ENCODE peak calls at places on chromosomes 12 and 14, in four cellular contexts. A is transverse colon, O is esophagus muscularis mucosa, H is A549. L is an unnamed sample.

GRCh38 chr12:102911320-102911719 is 5.7 kb downstream of the PAH start:
- DNase-seq in A (no peak), O (no peak), H (no peak), L (no peak)

GRCh38 chr14:51073751-51074150 is 21.2 kb downstream of the TRIM9 start:
- DNase-seq in A (no peak), O (no peak), H (no peak), L (no peak)

GRCh38 chr12:607541-608001 is 55.7 kb downstream of the NINJ2 start:
- DNase-seq in A (no peak), O (no peak), H (no peak), L (no peak)

GRCh38 chr12:131460516-131460915 is 250.4 kb upstream of the SFSWAP start:
- DNase-seq in A (no peak), O (no peak), H (no peak), L (no peak)

GRCh38 chr12:52351196-52352059 is 15.9 kb downstream of the KRT85 start:
- DNase-seq in A (no peak), O (no peak), H (no peak), L (no peak)

GRCh38 chr14:23575086-23575485 is 3.5 kb downstream of the JPH4 start:
- DNase-seq in A (no peak), O (no peak), H (no peak), L (no peak)

GRCh38 chr12:18171571-18171970 is 81.6 kb upstream of the RERGL start:
- DNase-seq in A (no peak), O (no peak), H (no peak), L (no peak)

GRCh38 chr14:60561845-60562746 is 53.1 kb downstream of the SIX6 start:
- DNase-seq in A (peak), O (no peak), H (peak), L (peak)

GRCh38 chr12:70661762-70662161 is 24.5 kb upstream of the PTPRB start:
- DNase-seq in A (no peak), O (no peak), H (no peak), L (no peak)

GRCh38 chr12:54934419-54934818 is 50.1 kb downstream of the TESPA1 start:
- DNase-seq in A (no peak), O (no peak), H (no peak), L (no peak)

GRCh38 chr12:9787340-9787737 is 26.6 kb upstream of the CD69 start:
- DNase-seq in A (no peak), O (no peak), H (no peak), L (peak)

GRCh38 chr12:110224379-110225304 is 56.4 kb upstream of the ATP2A2 start:
- DNase-seq in A (no peak), O (no peak), H (peak), L (peak)

GRCh38 chr14:92976268-92976667 is 53.3 kb downstream of the CHGA start:
- DNase-seq in A (no peak), O (no peak), H (no peak), L (no peak)

GRCh38 chr12:112198120-112198733 is 72.9 kb downstream of the TRAFD1 start:
- DNase-seq in A (peak), O (no peak), H (peak), L (peak)

GRCh38 chr12:26630546-26631027 is 202.4 kb downstream of the ITPR2 start:
- DNase-seq in A (no peak), O (no peak), H (no peak), L (no peak)

GRCh38 chr14:64450255-64450654 is 15.0 kb upstream of the AKAP5 start:
- DNase-seq in A (no peak), O (no peak), H (no peak), L (no peak)

GRCh38 chr12:14995583-14996425 is 23.0 kb downstream of the PDE6H start:
- DNase-seq in A (no peak), O (no peak), H (peak), L (no peak)

GRCh38 chr14:104238424-104239184 is 100.2 kb downstream of the KIF26A start:
- DNase-seq in A (no peak), O (no peak), H (no peak), L (no peak)

GRCh38 chr12:96240656-96241055 is 46.5 kb downstream of the ELK3 start:
- DNase-seq in A (no peak), O (no peak), H (no peak), L (no peak)

GRCh38 chr14:88515499-88516221 is 39.1 kb downstream of the PTPN21 start:
- DNase-seq in A (no peak), O (no peak), H (no peak), L (no peak)

GRCh38 chr12:89863332-89863938 is 154.8 kb upstream of the ATP2B1 start:
- DNase-seq in A (no peak), O (no peak), H (no peak), L (no peak)

GRCh38 chr12:47885566-47885965 is 19.2 kb downstream of the VDR start:
- DNase-seq in A (no peak), O (no peak), H (no peak), L (no peak)

GRCh38 chr14:50964683-50965390 is 20.6 kb upstream of the PYGL start:
- DNase-seq in A (peak), O (no peak), H (peak), L (no peak)

GRCh38 chr12:75998292-75999063 is 33.1 kb downstream of the PHLDA1 start:
- DNase-seq in A (no peak), O (no peak), H (no peak), L (no peak)

GRCh38 chr12:17680220-17680619 is 409.8 kb downstream of the RERGL start:
- DNase-seq in A (no peak), O (no peak), H (no peak), L (no peak)

GRCh38 chr14:21802441-21802840 is 128.8 kb upstream of the OR4E1 start:
- DNase-seq in A (no peak), O (no peak), H (no peak), L (no peak)

GRCh38 chr14:104782086-104782822 is 13.3 kb downstream of the AKT1 start:
- DNase-seq in A (no peak), O (no peak), H (no peak), L (no peak)

GRCh38 chr12:64088431-64089349 is 133.4 kb downstream of the KICS2 start:
- DNase-seq in A (peak), O (no peak), H (peak), L (peak)

GRCh38 chr14:59228416-59228815 is 39.9 kb downstream of the DAAM1 start:
- DNase-seq in A (no peak), O (no peak), H (no peak), L (no peak)

GRCh38 chr12:42609605-42610004 is 20.1 kb upstream of the PRICKLE1 start:
- DNase-seq in A (no peak), O (peak), H (no peak), L (no peak)

GRCh38 chr14:96592591-96593388 is 90.6 kb downstream of the PAPOLA start:
- DNase-seq in A (peak), O (no peak), H (peak), L (peak)

GRCh38 chr12:100995201-100995600 is 200.6 kb downstream of the ANO4 start:
- DNase-seq in A (no peak), O (no peak), H (no peak), L (peak)

DNA sequence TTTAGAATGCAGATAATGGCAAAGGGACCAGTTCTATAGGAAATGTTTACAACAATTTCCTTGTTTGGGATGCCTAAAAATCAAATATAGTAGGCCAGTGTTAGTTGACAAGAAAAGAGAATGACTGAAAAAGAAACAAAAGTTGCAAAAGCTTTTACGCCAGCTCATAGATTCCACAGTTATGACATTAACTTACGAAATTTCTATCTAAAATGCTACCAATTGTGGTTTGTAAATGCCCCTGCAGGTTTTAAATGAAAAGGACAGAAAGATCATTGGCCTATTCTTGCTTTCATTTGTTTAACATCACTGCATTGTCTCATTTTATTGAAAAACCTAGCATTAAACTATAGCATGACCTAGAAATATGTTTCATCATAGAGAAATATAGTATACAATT is 345.8 kb downstream of the CCDC91 start:
- DNase-seq in A (no peak), O (no peak), H (no peak), L (no peak)
- H3K4me3 ChIP-seq in A (no peak), O (no peak), H (no peak), L (no peak)

GRCh38 chr12:16221776-16222175 is 55.7 kb downstream of the SLC15A5 start:
- DNase-seq in A (no peak), O (no peak), H (no peak), L (no peak)

GRCh38 chr12:16224196-16224595 is 53.3 kb downstream of the SLC15A5 start:
- DNase-seq in A (no peak), O (no peak), H (no peak), L (no peak)

GRCh38 chr12:16220120-16220519 is 57.4 kb downstream of the SLC15A5 start:
- DNase-seq in A (no peak), O (no peak), H (no peak), L (no peak)

DNA sequence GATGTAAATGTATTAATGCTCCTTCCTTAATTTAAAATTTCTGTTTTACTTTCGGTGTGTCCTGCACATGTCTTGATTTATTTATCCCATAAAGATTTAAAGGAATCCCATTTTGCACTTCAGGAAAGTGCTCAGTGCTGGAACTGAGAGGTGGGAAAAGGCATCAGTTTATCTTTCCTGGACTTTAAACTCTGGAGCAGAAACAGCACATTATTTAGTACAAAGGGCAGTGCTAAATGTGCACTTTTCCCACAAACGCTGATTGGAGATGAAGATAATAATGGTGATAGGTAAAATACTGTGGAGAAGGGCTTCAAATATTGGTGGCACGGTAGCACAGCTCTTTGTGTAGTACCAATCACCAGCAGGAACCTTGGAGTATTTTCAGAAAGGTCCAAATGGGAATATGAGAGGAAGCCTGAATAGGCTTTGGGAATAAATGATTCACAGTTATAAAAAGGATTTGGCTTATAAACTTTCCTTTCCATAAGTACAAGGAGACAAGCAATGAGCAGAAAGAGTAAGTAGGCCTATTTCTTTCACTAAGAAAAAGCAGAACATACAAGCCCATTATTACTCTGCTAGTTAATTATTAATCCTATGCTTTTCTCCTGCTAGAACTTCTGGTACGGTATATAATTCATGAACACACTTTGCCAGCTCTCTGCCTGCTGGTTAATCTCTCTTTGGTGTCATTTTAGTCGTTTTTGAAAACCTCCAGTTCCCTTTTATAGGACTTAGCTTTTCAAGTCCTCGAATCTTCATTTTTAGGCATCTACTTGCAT is 58.4 kb downstream of the SLC15A5 start:
- DNase-seq in A (no peak), O (no peak), H (no peak), L (no peak)
- H3K4me3 ChIP-seq in A (no peak), O (no peak), H (no peak), L (no peak)

DNA sequence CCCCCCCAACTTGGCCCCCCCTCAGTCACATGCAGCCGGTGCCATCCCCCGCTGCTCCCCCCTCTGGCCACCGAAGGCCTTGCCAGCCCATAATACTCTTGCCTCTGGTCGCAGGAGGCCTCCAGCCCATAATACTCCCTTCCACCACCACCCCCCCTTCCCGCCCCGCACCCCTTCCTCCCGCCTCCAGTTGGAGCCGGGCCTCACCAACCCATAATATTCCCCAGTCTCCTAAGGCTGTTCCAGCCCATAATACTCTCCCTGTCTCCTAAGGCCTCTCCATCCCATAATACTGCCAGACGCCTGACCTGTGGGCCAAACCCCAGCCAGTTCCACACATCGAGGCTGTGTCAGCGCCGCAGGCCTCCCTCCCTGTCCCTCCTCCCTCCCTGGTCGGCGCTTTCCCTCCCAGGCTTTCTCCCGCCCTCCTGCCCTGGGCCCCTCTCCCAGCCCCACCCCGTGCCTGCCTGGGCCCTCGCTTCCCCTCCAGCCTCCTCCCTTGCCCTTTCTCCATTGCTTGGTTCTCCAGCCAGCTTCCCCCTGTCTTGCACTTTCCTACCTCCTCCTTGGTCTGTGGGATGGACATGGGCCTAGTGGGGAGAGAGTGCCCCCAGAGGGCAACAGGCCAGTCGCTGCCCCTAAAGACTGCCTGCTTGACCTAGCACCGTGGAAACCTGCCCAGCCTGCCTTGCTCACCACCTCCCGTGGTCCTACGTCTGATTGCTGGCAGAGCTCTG is 6.8 kb upstream of the CHD4 start:
- DNase-seq in A (peak), O (peak), H (peak), L (peak)
- H3K4me3 ChIP-seq in A (peak), O (peak), H (no peak), L (no peak)

GRCh38 chr14:76937181-76938091 is 91.1 kb downstream of the IRF2BPL start:
- DNase-seq in A (peak), O (no peak), H (no peak), L (peak)
- H3K4me3 ChIP-seq in A (no peak), O (no peak), H (no peak), L (no peak)

L was measured in HAP-1.